ENCODE peak calls at places on chromosomes 12 and 14, in eight cellular contexts. Y is substantia nigra; O is CD4-positive, alpha-beta memory T cell; V is mesendoderm; R is natural killer cell treated with Interleukin-12 subunit alpha and Interleukin-12 subunit beta and Interleukin-15 and Interleukin-18, amount 100 ng/mL, for 72 hours; C is NCI-H2081; M is T-helper 2 cell; I is kidney. Z is an unnamed sample.

GRCh38 chr14:51248041-51248987 is 8.3 kb downstream of the TMX1 start:
- DNase-seq in V (no peak), R (no peak), O (no peak), I (no peak), Y (no peak), M (no peak), C (no peak), Z (no peak)

GRCh38 chr14:94880805-94881204 is 110.9 kb upstream of the GSC start:
- DNase-seq in C (no peak), R (no peak), I (no peak), O (no peak), V (no peak), Y (no peak), M (no peak), Z (no peak)

GRCh38 chr12:123948401-123949117 is 24.1 kb downstream of the CCDC92 start:
- DNase-seq in V (no peak), C (no peak), R (no peak), O (no peak), M (no peak), I (no peak), Y (peak; percentile 32), Z (no peak)

GRCh38 chr12:32322354-32322753 is 77.0 kb upstream of the FGD4 start:
- DNase-seq in V (no peak), Y (no peak), C (no peak), M (no peak), O (no peak), I (no peak), R (no peak), Z (no peak)

GRCh38 chr12:6961278-6961694 is 9.2 kb downstream of the PHB2 start:
- DNase-seq in C (peak; percentile 34), O (peak; percentile 86), V (no peak), R (peak; percentile 92), I (peak; percentile 91), Y (no peak), M (peak; percentile 92), Z (peak; percentile 87)

GRCh38 chr12:32051511-32052299 is 54.9 kb upstream of the BICD1 start:
- DNase-seq in M (no peak), I (no peak), O (no peak), C (no peak), R (no peak), Y (no peak), V (peak; percentile 47), Z (no peak)

GRCh38 chr12:75635606-75636444 is 124.4 kb upstream of the KRR1 start:
- DNase-seq in C (no peak), M (no peak), R (peak; percentile 66), V (no peak), Y (no peak), O (peak; percentile 25), I (no peak), Z (no peak)

GRCh38 chr14:75835156-75836141 is 146.3 kb downstream of the TGFB3 start:
- DNase-seq in R (no peak), M (no peak), C (no peak), I (no peak), Y (no peak), O (no peak), V (no peak), Z (no peak)

GRCh38 chr12:88501976-88502938 is 78.0 kb downstream of the KITLG start:
- DNase-seq in C (no peak), I (no peak), M (no peak), O (no peak), V (no peak), Y (no peak), R (no peak), Z (no peak)

GRCh38 chr12:4089147-4089606 is 184.4 kb upstream of the CCND2 start:
- DNase-seq in R (no peak), Y (no peak), I (no peak), C (no peak), M (no peak), O (no peak), V (no peak), Z (no peak)

GRCh38 chr14:70856851-70857498 is 47.7 kb upstream of the MAP3K9 start:
- DNase-seq in V (no peak), R (no peak), I (no peak), M (no peak), O (no peak), C (no peak), Y (no peak), Z (no peak)

GRCh38 chr14:42140831-42141279 is 534.2 kb downstream of the LRFN5 start:
- DNase-seq in O (no peak), R (no peak), I (no peak), M (no peak), C (no peak), V (no peak), Y (no peak), Z (no peak)

GRCh38 chr12:116455540-116456306 is 103.5 kb upstream of the MAP1LC3B2 start:
- DNase-seq in C (no peak), I (peak; percentile 84), V (peak; percentile 87), O (no peak), R (no peak), M (no peak), Y (no peak), Z (no peak)

Z was measured in naive thymus-derived CD8-positive, alpha-beta T cell.